ENCODE peak calls at places on chromosomes 5 and 9, in four cellular contexts. A, D, U and J are unnamed samples.

GRCh38 chr5:90807483-90807882 is 248.9 kb downstream of the ADGRV1 start:
- DNase-seq in A (peak), D (no peak), U (no peak), J (no peak)

GRCh38 chr5:57499262-57500050 is 16.8 kb upstream of the ACTBL2 start:
- DNase-seq in A (peak), D (no peak), U (peak), J (peak)

GRCh38 chr5:173830421-173830820 is 57.7 kb upstream of the CPEB4 start:
- DNase-seq in A (no peak), D (no peak), U (no peak), J (no peak)

GRCh38 chr5:45271626-45272025 is 424.6 kb downstream of the HCN1 start:
- DNase-seq in A (no peak), D (no peak), U (no peak), J (no peak)

GRCh38 chr5:178385472-178385853 is 152.9 kb upstream of the PHYKPL start:
- DNase-seq in A (no peak), D (peak), U (peak), J (no peak)

GRCh38 chr9:2771101-2771500 is 53.8 kb downstream of the KCNV2 start:
- DNase-seq in A (no peak), D (no peak), U (no peak), J (peak)

GRCh38 chr5:72280655-72281069 is 39.4 kb downstream of the MRPS27 start:
- DNase-seq in A (peak), D (no peak), U (peak), J (peak)

GRCh38 chr5:155189981-155190380 is 176.4 kb downstream of the KIF4B start:
- DNase-seq in A (no peak), D (no peak), U (no peak), J (no peak)

GRCh38 chr5:416636-416960 is 26.4 kb upstream of the EXOC3 start:
- DNase-seq in A (no peak), D (no peak), U (no peak), J (no peak)

GRCh38 chr5:120901199-120901598 is 437.1 kb downstream of the PRR16 start:
- DNase-seq in A (no peak), D (no peak), U (no peak), J (no peak)

GRCh38 chr9:120383611-120383998 is 196.4 kb downstream of the CDK5RAP2 start:
- DNase-seq in A (no peak), D (no peak), U (no peak), J (no peak)

GRCh38 chr5:4089087-4089486 is 493.5 kb downstream of the IRX1 start:
- DNase-seq in A (no peak), D (no peak), U (no peak), J (no peak)

GRCh38 chr9:26228273-26228672 is 550.0 kb upstream of the TUSC1 start:
- DNase-seq in A (peak), D (no peak), U (no peak), J (no peak)

GRCh38 chr5:108054349-108054748 is 327.5 kb downstream of the FBXL17 start:
- DNase-seq in A (no peak), D (no peak), U (no peak), J (no peak)

GRCh38 chr9:100455470-100455869 is 17.5 kb upstream of the TMEFF1 start:
- DNase-seq in A (peak), D (no peak), U (no peak), J (no peak)

GRCh38 chr5:1897816-1898450 is 15.2 kb upstream of the IRX4 start:
- DNase-seq in A (no peak), D (no peak), U (no peak), J (no peak)

GRCh38 chr5:174275959-174276358 is 230.5 kb downstream of the NSG2 start:
- DNase-seq in A (no peak), D (no peak), U (no peak), J (no peak)

GRCh38 chr5:93596676-93597441 is 13.8 kb downstream of the NR2F1 start:
- DNase-seq in A (no peak), D (no peak), U (peak), J (peak)

GRCh38 chr9:75071530-75072122 is 16.3 kb downstream of the NMRK1 start:
- DNase-seq in A (no peak), D (no peak), U (no peak), J (no peak)

GRCh38 chr9:107953556-107954158 is 464.1 kb upstream of the KLF4 start:
- DNase-seq in A (no peak), D (no peak), U (no peak), J (no peak)

GRCh38 chr5:94702729-94703128 is 84.3 kb downstream of the SLF1 start:
- DNase-seq in A (no peak), D (no peak), U (no peak), J (no peak)

GRCh38 chr5:42631241-42631640 is 125.4 kb upstream of the CCDC152 start:
- DNase-seq in A (no peak), D (no peak), U (no peak), J (no peak)

GRCh38 chr5:72559866-72560766 is 52.9 kb upstream of the ZNF366 start:
- DNase-seq in A (peak), D (no peak), U (no peak), J (no peak)

GRCh38 chr9:4289411-4290380 is 10.2 kb downstream of the GLIS3 start:
- DNase-seq in A (peak), D (no peak), U (peak), J (no peak)

GRCh38 chr5:133358271-133358670 is 254.1 kb downstream of the FSTL4 start:
- DNase-seq in A (no peak), D (no peak), U (no peak), J (no peak)

GRCh38 chr5:35908266-35908665 is 30.2 kb downstream of the CAPSL start:
- DNase-seq in A (no peak), D (no peak), U (no peak), J (no peak)

GRCh38 chr5:6737043-6737941 is 24.1 kb downstream of the TENT4A start:
- DNase-seq in A (no peak), D (no peak), U (no peak), J (no peak)

GRCh38 chr5:40483316-40483715 is 196.4 kb upstream of the PTGER4 start:
- DNase-seq in A (no peak), D (no peak), U (no peak), J (no peak)

GRCh38 chr9:81874926-81875325 is 53.3 kb upstream of the SPATA31D4 start:
- DNase-seq in A (peak), D (no peak), U (peak), J (no peak)

GRCh38 chr5:74916831-74917710 is 50.9 kb upstream of the FAM169A start:
- DNase-seq in A (peak), D (no peak), U (peak), J (no peak)

GRCh38 chr9:137462396-137463193 is 3.5 kb upstream of the NSMF start:
- DNase-seq in A (no peak), D (peak), U (no peak), J (no peak)

GRCh38 chr9:116979461-116979860 is 292.4 kb downstream of the TRIM32 start:
- DNase-seq in A (no peak), D (no peak), U (peak), J (no peak)

GRCh38 chr5:36028816-36029465 is 37.7 kb downstream of the UGT3A2 start:
- DNase-seq in A (no peak), D (no peak), U (no peak), J (no peak)

GRCh38 chr5:75654693-75655315 is 43.6 kb downstream of the ANKDD1B start:
- DNase-seq in A (no peak), D (no peak), U (no peak), J (no peak)

DNA sequence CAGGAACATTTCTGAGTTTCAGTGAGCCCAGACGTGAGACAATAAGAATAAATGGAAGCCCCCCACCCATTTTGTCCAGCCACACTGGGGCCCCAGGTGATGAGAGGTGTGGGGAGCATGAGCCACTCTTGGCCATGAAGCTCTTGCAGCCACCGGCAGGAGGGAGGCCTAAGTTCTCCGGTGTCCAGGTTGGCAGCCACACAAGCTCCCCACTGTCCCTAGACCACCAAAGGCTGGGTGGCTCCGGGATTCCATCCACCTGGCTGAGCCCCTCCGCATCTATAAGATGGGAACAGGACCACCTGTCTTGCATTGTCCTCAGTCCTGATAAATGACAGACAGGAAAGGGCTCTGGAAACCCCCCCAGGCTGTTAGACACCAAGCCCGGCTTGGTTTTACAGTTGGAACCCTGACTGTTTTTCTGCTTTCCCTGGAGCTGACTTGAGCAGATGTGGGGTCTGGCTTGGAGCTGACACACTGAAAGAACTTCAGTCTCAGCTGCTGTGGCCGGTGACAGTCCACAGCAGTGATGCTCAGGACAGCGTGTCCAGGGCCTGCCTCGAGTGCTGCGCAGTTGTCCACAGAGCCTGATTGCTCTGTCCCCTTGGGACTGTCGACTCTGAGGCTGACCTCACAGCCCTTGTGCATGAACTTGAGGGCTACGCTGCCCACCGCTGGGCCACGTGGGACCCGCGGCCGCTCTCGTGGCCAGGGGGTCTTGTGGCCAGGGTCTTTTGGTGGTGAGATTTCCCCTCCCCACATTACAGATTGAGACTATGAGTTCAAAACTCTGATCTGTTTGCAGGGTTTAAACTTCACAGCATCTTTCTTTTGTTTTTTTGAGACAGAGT is 74.8 kb downstream of the PSMB7 start:
- DNase-seq in A (no peak), D (no peak), U (no peak), J (no peak)
- TF ChIP-seq POLR2A in A (no peak), D (no peak), U (no peak), J (no peak)

DNA sequence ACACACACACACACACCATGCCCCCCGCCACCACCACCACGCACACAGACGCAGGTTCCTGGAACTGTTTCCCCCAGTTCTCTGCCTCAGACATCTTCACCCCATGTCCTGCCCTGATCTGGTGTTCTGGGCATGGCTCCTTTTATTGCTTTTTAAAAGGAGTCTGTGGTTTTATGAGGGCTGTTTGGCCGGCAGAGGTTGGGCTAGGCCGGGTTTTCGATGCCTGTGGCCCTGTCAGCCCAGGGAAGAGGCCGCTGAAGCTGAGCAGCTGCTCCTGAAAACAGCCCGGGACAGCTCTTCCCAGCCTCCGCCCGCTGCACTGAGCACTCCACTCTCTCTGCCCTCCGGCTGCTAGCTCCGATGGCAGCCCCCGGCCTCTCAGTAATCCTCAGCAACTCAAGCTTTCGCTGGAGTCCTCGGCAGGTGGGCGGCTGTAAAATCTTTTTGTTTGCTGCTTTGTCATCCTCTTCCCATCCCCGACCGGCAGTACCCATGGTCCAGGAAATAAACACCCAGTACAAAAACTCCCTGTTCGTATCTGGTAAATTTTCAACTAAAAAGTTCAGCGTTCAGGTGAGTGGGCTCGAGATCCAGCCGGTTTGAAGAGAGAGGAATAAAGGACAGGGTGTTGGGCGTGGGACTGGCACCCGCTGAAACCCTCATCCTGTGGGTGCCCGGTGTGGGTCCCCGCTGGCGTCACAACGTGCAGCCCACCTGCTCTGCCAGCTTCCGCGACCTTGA is 103.0 kb upstream of the ERCC6L2 start:
- DNase-seq in A (no peak), D (no peak), U (no peak), J (no peak)
- TF ChIP-seq POLR2A in A (no peak), D (no peak), U (no peak), J (no peak)

GRCh38 chr5:116539222-116539621 is 35.4 kb downstream of the SEMA6A start:
- DNase-seq in A (no peak), D (no peak), U (no peak), J (no peak)

GRCh38 chr5:116534988-116535387 is 39.6 kb downstream of the SEMA6A start:
- DNase-seq in A (no peak), D (no peak), U (no peak), J (no peak)

GRCh38 chr5:116531635-116532034 is 43.0 kb downstream of the SEMA6A start:
- DNase-seq in A (no peak), D (no peak), U (no peak), J (no peak)

GRCh38 chr5:116532762-116533525 is 41.7 kb downstream of the SEMA6A start:
- DNase-seq in A (no peak), D (no peak), U (no peak), J (no peak)

DNA sequence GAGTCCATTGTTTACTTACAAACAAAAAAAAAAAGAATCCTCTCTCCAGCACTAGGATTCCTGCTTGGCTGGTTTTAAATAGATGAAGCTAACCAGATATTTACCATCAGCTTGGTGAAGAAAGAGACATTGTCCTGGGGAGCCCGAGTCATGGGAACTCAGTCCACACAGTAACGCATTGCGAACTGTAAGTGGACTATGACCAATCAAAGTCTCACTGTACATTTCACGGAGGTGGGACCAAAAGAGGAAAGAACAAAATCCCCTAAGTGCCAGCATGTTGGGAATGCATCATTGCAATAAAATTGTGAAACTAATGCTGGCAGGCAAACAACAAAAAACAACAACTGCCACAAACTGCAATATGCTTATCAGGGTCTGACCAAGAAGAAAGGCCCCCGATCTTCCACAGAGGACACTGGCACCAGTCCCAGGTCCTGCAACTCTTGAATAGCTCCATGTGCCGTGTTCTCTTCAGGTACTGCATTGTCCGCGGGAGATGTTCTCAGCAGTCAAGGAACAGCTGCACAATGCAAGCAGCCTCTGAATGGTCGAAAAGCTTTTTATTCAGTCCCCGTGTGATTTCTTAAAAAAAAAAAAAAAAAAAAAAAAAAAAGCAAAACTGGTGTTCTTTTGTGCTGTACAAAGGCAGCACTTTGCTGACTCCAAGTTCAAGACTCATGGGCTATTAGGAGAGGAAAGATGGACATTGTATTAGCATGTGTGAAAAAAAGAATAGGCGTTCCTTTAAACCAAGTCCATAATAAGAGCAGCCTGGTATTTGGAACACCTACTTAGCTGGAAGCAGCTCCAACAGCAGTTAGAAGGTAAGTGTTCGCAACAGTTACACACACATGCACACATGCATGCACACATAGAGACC is 38.1 kb downstream of the SEMA6A start:
- DNase-seq in A (no peak), D (no peak), U (no peak), J (no peak)
- TF ChIP-seq POLR2A in A (no peak), D (no peak), U (no peak), J (no peak)

GRCh38 chr5:143376911-143377838 is 26.3 kb downstream of the NR3C1 start:
- DNase-seq in A (peak), D (no peak), U (peak), J (no peak)

GRCh38 chr5:143370440-143370839 is 33.0 kb downstream of the NR3C1 start:
- DNase-seq in A (no peak), D (no peak), U (no peak), J (no peak)

GRCh38 chr5:143374496-143375217 is 28.8 kb downstream of the NR3C1 start:
- DNase-seq in A (no peak), D (no peak), U (no peak), J (no peak)

GRCh38 chr5:143372187-143372829 is 31.2 kb downstream of the NR3C1 start:
- DNase-seq in A (no peak), D (no peak), U (no peak), J (no peak)

GRCh38 chr5:143376195-143376772 is 27.2 kb downstream of the NR3C1 start:
- DNase-seq in A (no peak), D (no peak), U (no peak), J (no peak)
- TF ChIP-seq POLR2A in A (no peak), D (no peak), U (no peak), J (no peak)

GRCh38 chr9:128002959-128003358 is 22.2 kb upstream of the EEIG1 start:
- DNase-seq in A (no peak), D (no peak), U (no peak), J (no peak)

GRCh38 chr9:128004011-128004604 is 23.3 kb upstream of the EEIG1 start:
- DNase-seq in A (no peak), D (no peak), U (no peak), J (no peak)

GRCh38 chr9:127999461-127999860 is 18.7 kb upstream of the EEIG1 start:
- DNase-seq in A (no peak), D (no peak), U (no peak), J (no peak)

GRCh38 chr9:128005938-128006337 is 25.1 kb upstream of the EEIG1 start:
- DNase-seq in A (peak), D (peak), U (peak), J (no peak)

GRCh38 chr9:128001411-128002298 is 20.9 kb upstream of the EEIG1 start:
- DNase-seq in A (peak), D (no peak), U (peak), J (peak)
- TF ChIP-seq POLR2A in A (no peak), D (no peak), U (peak), J (no peak)

GRCh38 chr5:61806491-61807020 is 474.5 kb downstream of the ZSWIM6 start:
- DNase-seq in A (no peak), D (no peak), U (no peak), J (no peak)
- TF ChIP-seq POLR2A in A (no peak), D (no peak), U (no peak), J (no peak)

GRCh38 chr9:126515001-126515872 is 98.5 kb upstream of the LMX1B start:
- DNase-seq in A (no peak), D (peak), U (no peak), J (no peak)
- TF ChIP-seq POLR2A in A (no peak), D (no peak), U (no peak), J (no peak)

GRCh38 chr9:89309608-89310485 is 1.1 kb upstream of the CKS2 start:
- DNase-seq in A (peak), D (no peak), U (no peak), J (peak)
- TF ChIP-seq POLR2A in A (peak), D (no peak), U (no peak), J (no peak)

DNA sequence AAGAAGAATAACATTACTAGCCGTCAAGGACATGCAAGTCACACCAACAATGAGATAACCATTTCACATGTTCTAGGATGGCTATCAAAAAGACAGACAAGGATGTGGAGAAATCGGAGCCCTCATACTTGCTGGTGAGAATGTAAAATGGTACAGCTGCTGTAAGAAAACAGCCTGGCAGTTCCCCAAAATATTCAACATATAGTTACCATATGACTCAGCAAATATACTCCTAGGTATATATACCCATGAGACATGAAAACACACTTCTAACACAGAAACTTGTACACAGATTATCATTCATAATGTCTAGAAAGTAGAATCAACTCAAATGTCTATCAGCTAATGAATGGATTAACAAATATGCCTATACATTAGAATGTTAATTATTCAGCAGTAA is 105.4 kb upstream of the PCAT7 start:
- DNase-seq in A (no peak), D (no peak), U (no peak), J (no peak)
- TF ChIP-seq POLR2A in A (no peak), D (no peak), U (no peak), J (no peak)

GRCh38 chr5:157744055-157745011 is 821 bp downstream of the LSM11 start:
- DNase-seq in A (peak), D (peak), U (no peak), J (peak)
- TF ChIP-seq POLR2A in A (no peak), D (no peak), U (no peak), J (peak)